ENCODE peak calls at places on chromosomes 4 and X, in seven cellular contexts. U, M, L, I, D, O and V are unnamed samples.
A peak's percentile ranks its signal among the peaks of the same experiment; 100 is the strongest.

GRCh38 chrX:153673398-153674218 is at the start of gene PNCK:
- DNase-seq in U (no peak), M (no peak), L (no peak), I (peak; percentile 69), D (no peak), O (no peak), V (no peak)

GRCh38 chrX:123773258-123773978 is 40.6 kb upstream of the THOC2 start:
- DNase-seq in U (no peak), M (no peak), L (no peak), I (no peak), D (no peak), O (no peak), V (no peak)

GRCh38 chrX:111270339-111270738 is at the start of gene CAPN6:
- DNase-seq in U (peak; percentile 41), M (no peak), L (no peak), I (no peak), D (peak; percentile 46), O (no peak), V (peak; percentile 38)

GRCh38 chr4:156322592-156322991 is 368.9 kb upstream of the CTSO start:
- DNase-seq in U (no peak), M (no peak), L (no peak), I (no peak), D (no peak), O (no peak), V (no peak)

GRCh38 chr4:79920454-79920853 is 152.6 kb downstream of the ANTXR2 start:
- DNase-seq in U (no peak), M (no peak), L (no peak), I (no peak), D (no peak), O (no peak), V (no peak)

GRCh38 chr4:26859762-26860156 is 882 bp upstream of the STIM2 start:
- DNase-seq in U (no peak), M (no peak), L (no peak), I (no peak), D (no peak), O (no peak), V (no peak)

GRCh38 chr4:128355301-128355700 is 67.7 kb upstream of the PGRMC2 start:
- DNase-seq in U (no peak), M (no peak), L (no peak), I (no peak), D (no peak), O (no peak), V (no peak)

GRCh38 chr4:100060765-100061416 is 110.8 kb upstream of the H2AZ1 start:
- DNase-seq in U (no peak), M (no peak), L (no peak), I (no peak), D (no peak), O (no peak), V (no peak)

GRCh38 chrX:2828404-2829065 is at the start of gene GYG2:
- DNase-seq in U (peak; percentile 44), M (no peak), L (no peak), I (no peak), D (no peak), O (peak; percentile 58), V (peak; percentile 57)

GRCh38 chrX:49183701-49184281 is 2.4 kb downstream of the PRICKLE3 start:
- DNase-seq in U (peak; percentile 64), M (no peak), L (no peak), I (peak; percentile 76), D (no peak), O (no peak), V (no peak)

GRCh38 chrX:106484233-106484632 is 127.5 kb upstream of the RADX start:
- DNase-seq in U (no peak), M (no peak), L (no peak), I (no peak), D (no peak), O (no peak), V (no peak)

GRCh38 chrX:11558972-11559371 is 106.7 kb downstream of the ARHGAP6 start:
- DNase-seq in U (no peak), M (no peak), L (no peak), I (no peak), D (no peak), O (no peak), V (peak; percentile 29)

GRCh38 chr4:8607603-8608481 is 15.3 kb downstream of the CPZ start:
- DNase-seq in U (peak; percentile 75), M (no peak), L (peak; percentile 36), I (peak; percentile 84), D (peak; percentile 30), O (no peak), V (peak; percentile 38)

GRCh38 chrX:43349363-43349762 is 306.7 kb upstream of the MAOA start:
- DNase-seq in U (no peak), M (no peak), L (no peak), I (peak; percentile 22), D (no peak), O (peak; percentile 43), V (peak; percentile 51)

GRCh38 chrX:152899111-152899873 is 1.4 kb downstream of the ZNF185 start:
- DNase-seq in U (no peak), M (no peak), L (no peak), I (peak; percentile 64), D (no peak), O (no peak), V (no peak)

GRCh38 chr4:156954598-156954997 is 17.0 kb downstream of the PDGFC start:
- DNase-seq in U (no peak), M (no peak), L (no peak), I (no peak), D (no peak), O (no peak), V (no peak)

GRCh38 chrX:149497626-149498025 is 7.5 kb downstream of the IDS start:
- DNase-seq in U (no peak), M (no peak), L (no peak), I (no peak), D (no peak), O (no peak), V (no peak)

DNA sequence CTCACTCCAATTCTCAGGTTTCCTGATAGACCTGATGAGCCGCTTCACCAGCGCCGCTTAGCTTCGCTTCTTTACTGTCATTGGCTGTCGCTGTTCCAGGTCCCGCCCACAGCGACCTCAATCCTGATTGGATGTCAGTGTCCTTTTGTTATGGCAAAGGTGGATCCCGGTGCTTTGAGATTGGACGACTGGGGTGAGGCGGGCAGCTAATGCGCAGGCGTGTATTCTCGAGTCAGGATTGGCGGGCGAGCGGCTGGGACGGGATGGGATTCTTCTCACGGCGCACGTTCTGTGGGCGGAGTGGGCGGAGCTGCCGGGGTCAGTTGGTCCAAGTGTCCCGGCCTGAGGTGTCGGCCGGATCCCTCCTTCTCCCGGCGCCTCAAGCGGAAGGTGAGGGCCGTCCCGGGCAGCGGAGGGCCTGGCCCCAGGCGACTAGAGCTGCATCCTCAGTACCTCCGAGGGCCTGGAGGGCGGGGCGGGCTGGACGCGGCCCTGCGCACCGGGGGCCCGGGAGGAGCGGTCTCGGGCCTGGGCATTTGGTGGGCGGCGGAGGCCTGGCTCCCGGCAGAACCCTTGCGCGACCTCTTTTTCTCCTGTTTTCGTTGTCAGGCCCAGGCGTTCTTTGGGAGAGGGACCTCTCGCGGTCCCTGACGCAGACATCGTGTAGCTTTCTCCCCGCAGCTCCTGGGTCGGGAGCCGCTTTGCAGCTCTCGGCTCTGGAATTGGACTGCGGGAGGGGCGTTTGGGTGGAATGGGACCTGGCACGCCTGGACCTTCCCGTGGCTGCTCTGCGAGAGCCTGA is at the start of gene SCOC:
- DNase-seq in U (peak; percentile 99), M (peak; percentile 99), L (peak; percentile 99), I (peak; percentile 99), D (peak; percentile 99), O (peak; percentile 100), V (peak; percentile 99)
- TF ChIP-seq POLR2A in U (peak; percentile 57), M (peak; percentile 29), L (no peak), I (no peak), D (peak; percentile 76), O (peak; percentile 55), V (no peak)

GRCh38 chrX:45768666-45769065 is 568.0 kb upstream of the DIPK2B start:
- DNase-seq in U (no peak), M (no peak), L (no peak), I (no peak), D (no peak), O (no peak), V (no peak)

GRCh38 chrX:45771560-45772340 is 571.1 kb upstream of the DIPK2B start:
- DNase-seq in U (no peak), M (no peak), L (peak; percentile 21), I (peak; percentile 86), D (no peak), O (no peak), V (peak; percentile 47)

GRCh38 chrX:45767021-45767491 is 566.4 kb upstream of the DIPK2B start:
- DNase-seq in U (no peak), M (no peak), L (no peak), I (no peak), D (no peak), O (no peak), V (no peak)

GRCh38 chrX:45771114-45771513 is 570.4 kb upstream of the DIPK2B start:
- DNase-seq in U (no peak), M (no peak), L (no peak), I (no peak), D (peak; percentile 38), O (no peak), V (peak; percentile 39)

GRCh38 chrX:45769919-45770582 is 569.4 kb upstream of the DIPK2B start:
- DNase-seq in U (peak; percentile 77), M (peak; percentile 36), L (peak; percentile 62), I (peak; percentile 86), D (peak; percentile 76), O (peak; percentile 69), V (peak; percentile 56)
- H3K27ac ChIP-seq in U (peak overlapping the region; percentile 58), M (peak overlapping the region; percentile 87), L (peak overlapping the region; percentile 67), I (peak overlapping the region; percentile 86), D (peak overlapping the region; percentile 83), O (peak overlapping the region; percentile 77), V (peak overlapping the region; percentile 65)

DNA sequence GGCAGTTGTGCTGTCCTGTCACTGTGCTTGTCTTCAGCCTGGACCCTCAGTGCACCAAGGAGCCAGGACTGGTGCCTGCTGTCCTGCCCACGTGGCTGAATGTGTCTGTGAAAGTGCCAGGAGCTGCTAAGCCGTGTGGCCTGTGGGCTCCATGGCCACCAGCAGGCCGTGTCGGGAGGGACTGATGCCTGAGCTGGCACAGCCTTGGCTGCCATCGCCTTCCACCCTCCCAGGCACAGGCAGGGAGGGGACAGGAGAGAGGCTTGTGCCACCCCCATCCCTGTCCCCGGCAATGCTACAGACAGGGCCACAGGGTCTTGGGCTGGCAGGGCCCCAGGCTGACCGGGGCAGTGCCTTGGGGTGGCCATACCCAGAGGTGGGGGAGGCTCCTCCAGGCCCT is 24.8 kb downstream of the DOK7 start:
- DNase-seq in U (no peak), M (no peak), L (no peak), I (no peak), D (no peak), O (no peak), V (no peak)
- H3K4me1 ChIP-seq in U (no peaks in the 10 kb centered on the region), M (no peaks in the 10 kb centered on the region), L (peaks cover 53% of the 10 kb centered on the region), I (peaks cover 42% of the 10 kb centered on the region), D (no peaks in the 10 kb centered on the region), O (no peaks in the 10 kb centered on the region), V (peaks cover 27% of the 10 kb centered on the region)

DNA sequence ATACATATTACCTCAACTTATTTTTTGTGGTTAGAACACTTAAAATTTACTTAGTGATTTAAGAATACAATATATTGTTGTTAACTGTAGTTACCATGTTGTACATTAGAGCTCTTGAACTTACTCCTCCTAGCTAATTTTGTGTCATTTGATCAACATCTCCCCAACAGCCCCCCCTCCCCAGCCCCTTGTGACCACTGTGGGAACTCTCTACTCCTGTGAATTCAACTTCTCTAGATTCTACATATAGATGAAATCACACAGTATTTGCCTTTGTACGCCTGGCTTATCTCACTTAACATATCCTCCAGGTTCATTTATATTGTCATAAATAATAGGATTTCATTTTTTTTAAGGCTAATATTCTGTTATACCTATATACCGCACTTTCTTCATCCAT is 66.5 kb downstream of the RAPGEF2 start:
- DNase-seq in U (no peak), M (no peak), L (no peak), I (no peak), D (no peak), O (no peak), V (no peak)
- TF ChIP-seq POLR2A in U (no peak), M (no peak), L (no peak), I (no peak), D (no peak), O (no peak), V (no peak)